ENCODE peak calls at places on chromosome 1, in six cellular contexts. One of them, this sample, is unnamed.

GRCh38 chr1:202966006-202966904 is 802 bp downstream of the CYB5R1 start:
- DNase-seq in OCI-LY7: no peak
- DNase-seq in stimulated activated CD8-positive, alpha-beta memory T cell treated with anti-CD3 and anti-CD28 coated beads, Interleukin-15, amount 100 ng/mL, for 48 hours: no peak
- DNase-seq in left kidney: no peak
- DNase-seq in psoas muscle: no peak
- DNase-seq in CD4-positive, alpha-beta T cell: no peak
- DNase-seq in this sample: no peak

GRCh38 chr1:120179420-120180348 is 3.4 kb upstream of the SEC22B start:
- DNase-seq in OCI-LY7: no peak
- DNase-seq in stimulated activated CD8-positive, alpha-beta memory T cell treated with anti-CD3 and anti-CD28 coated beads, Interleukin-15, amount 100 ng/mL, for 48 hours: no peak
- DNase-seq in left kidney: peak; percentile 61
- DNase-seq in psoas muscle: no peak
- DNase-seq in CD4-positive, alpha-beta T cell: no peak
- DNase-seq in this sample: no peak

GRCh38 chr1:26317612-26318337 is at the start of gene CD52:
- DNase-seq in CD4-positive, alpha-beta T cell: peak; percentile 73
- DNase-seq in psoas muscle: no peak
- DNase-seq in OCI-LY7: peak; percentile 87
- DNase-seq in left kidney: peak; percentile 43
- DNase-seq in stimulated activated CD8-positive, alpha-beta memory T cell treated with anti-CD3 and anti-CD28 coated beads, Interleukin-15, amount 100 ng/mL, for 48 hours: peak; percentile 71
- DNase-seq in this sample: no peak

GRCh38 chr1:245215071-245215470 is 60.3 kb downstream of the KIF26B start:
- DNase-seq in psoas muscle: no peak
- DNase-seq in stimulated activated CD8-positive, alpha-beta memory T cell treated with anti-CD3 and anti-CD28 coated beads, Interleukin-15, amount 100 ng/mL, for 48 hours: no peak
- DNase-seq in OCI-LY7: no peak
- DNase-seq in left kidney: no peak
- DNase-seq in CD4-positive, alpha-beta T cell: no peak
- DNase-seq in this sample: no peak

GRCh38 chr1:113937146-113937545 is 8.0 kb downstream of the HIPK1 start:
- DNase-seq in stimulated activated CD8-positive, alpha-beta memory T cell treated with anti-CD3 and anti-CD28 coated beads, Interleukin-15, amount 100 ng/mL, for 48 hours: no peak
- DNase-seq in OCI-LY7: peak; percentile 52
- DNase-seq in psoas muscle: no peak
- DNase-seq in left kidney: no peak
- DNase-seq in CD4-positive, alpha-beta T cell: no peak
- DNase-seq in this sample: no peak

GRCh38 chr1:1981142-1981500 is 22.5 kb downstream of the CFAP74 start:
- DNase-seq in psoas muscle: no peak
- DNase-seq in OCI-LY7: no peak
- DNase-seq in stimulated activated CD8-positive, alpha-beta memory T cell treated with anti-CD3 and anti-CD28 coated beads, Interleukin-15, amount 100 ng/mL, for 48 hours: no peak
- DNase-seq in CD4-positive, alpha-beta T cell: no peak
- DNase-seq in left kidney: no peak
- DNase-seq in this sample: no peak

GRCh38 chr1:230643887-230644286 is 1.6 kb downstream of the COG2 start:
- DNase-seq in left kidney: no peak
- DNase-seq in psoas muscle: no peak
- DNase-seq in CD4-positive, alpha-beta T cell: no peak
- DNase-seq in OCI-LY7: peak; percentile 35
- DNase-seq in stimulated activated CD8-positive, alpha-beta memory T cell treated with anti-CD3 and anti-CD28 coated beads, Interleukin-15, amount 100 ng/mL, for 48 hours: no peak
- DNase-seq in this sample: no peak

GRCh38 chr1:41045740-41046139 is 24.2 kb upstream of the SLFNL1 start:
- DNase-seq in OCI-LY7: no peak
- DNase-seq in stimulated activated CD8-positive, alpha-beta memory T cell treated with anti-CD3 and anti-CD28 coated beads, Interleukin-15, amount 100 ng/mL, for 48 hours: no peak
- DNase-seq in psoas muscle: peak; percentile 73
- DNase-seq in left kidney: no peak
- DNase-seq in CD4-positive, alpha-beta T cell: no peak
- DNase-seq in this sample: peak; percentile 86

GRCh38 chr1:66284746-66285145 is 249.2 kb upstream of the SGIP1 start:
- DNase-seq in OCI-LY7: no peak
- DNase-seq in CD4-positive, alpha-beta T cell: no peak
- DNase-seq in stimulated activated CD8-positive, alpha-beta memory T cell treated with anti-CD3 and anti-CD28 coated beads, Interleukin-15, amount 100 ng/mL, for 48 hours: no peak
- DNase-seq in psoas muscle: no peak
- DNase-seq in left kidney: no peak
- DNase-seq in this sample: no peak

GRCh38 chr1:239677362-239677761 is 291.0 kb downstream of the CHRM3 start:
- DNase-seq in left kidney: no peak
- DNase-seq in stimulated activated CD8-positive, alpha-beta memory T cell treated with anti-CD3 and anti-CD28 coated beads, Interleukin-15, amount 100 ng/mL, for 48 hours: no peak
- DNase-seq in CD4-positive, alpha-beta T cell: no peak
- DNase-seq in OCI-LY7: no peak
- DNase-seq in psoas muscle: no peak
- DNase-seq in this sample: no peak

GRCh38 chr1:94926915-94927404 is at the start of gene CNN3:
- DNase-seq in OCI-LY7: no peak
- DNase-seq in left kidney: peak; percentile 98
- DNase-seq in CD4-positive, alpha-beta T cell: peak; percentile 42
- DNase-seq in stimulated activated CD8-positive, alpha-beta memory T cell treated with anti-CD3 and anti-CD28 coated beads, Interleukin-15, amount 100 ng/mL, for 48 hours: peak; percentile 55
- DNase-seq in psoas muscle: peak; percentile 91
- DNase-seq in this sample: peak; percentile 40

GRCh38 chr1:204976666-204977065 is 66.3 kb upstream of the CNTN2 start:
- DNase-seq in left kidney: peak; percentile 66
- DNase-seq in stimulated activated CD8-positive, alpha-beta memory T cell treated with anti-CD3 and anti-CD28 coated beads, Interleukin-15, amount 100 ng/mL, for 48 hours: no peak
- DNase-seq in psoas muscle: no peak
- DNase-seq in CD4-positive, alpha-beta T cell: no peak
- DNase-seq in OCI-LY7: no peak
- DNase-seq in this sample: no peak

GRCh38 chr1:47592296-47592975 is 154.6 kb downstream of the FOXD2 start:
- DNase-seq in CD4-positive, alpha-beta T cell: no peak
- DNase-seq in stimulated activated CD8-positive, alpha-beta memory T cell treated with anti-CD3 and anti-CD28 coated beads, Interleukin-15, amount 100 ng/mL, for 48 hours: no peak
- DNase-seq in left kidney: peak; percentile 91
- DNase-seq in psoas muscle: no peak
- DNase-seq in OCI-LY7: no peak
- DNase-seq in this sample: no peak

GRCh38 chr1:153527023-153527724 is 8.6 kb downstream of the S100A6 start:
- DNase-seq in left kidney: no peak
- DNase-seq in psoas muscle: no peak
- DNase-seq in CD4-positive, alpha-beta T cell: no peak
- DNase-seq in stimulated activated CD8-positive, alpha-beta memory T cell treated with anti-CD3 and anti-CD28 coated beads, Interleukin-15, amount 100 ng/mL, for 48 hours: no peak
- DNase-seq in OCI-LY7: no peak
- DNase-seq in this sample: peak; percentile 84

This sample was measured in epithelial cell of prostate.